ENCODE peak calls at places on chromosome 16, in six cellular contexts. Y is mesenchymal stem cell, B is neuronal stem cell, K is trophoblast cell, X is H9, G is H1. V is an unnamed sample.

GRCh38 chr16:47905771-47906170 is 250.0 kb downstream of the ABCC12 start:
- DNase-seq in Y (peak; percentile 38), B (no peak), K (peak; percentile 94), X (no peak), G (no peak), V (peak; percentile 63)

GRCh38 chr16:88884569-88885271 is 18.3 kb upstream of the PABPN1L start:
- DNase-seq in Y (no peak), B (no peak), K (no peak), X (no peak), G (no peak), V (no peak)

GRCh38 chr16:53952215-53953208 is 248.6 kb downstream of the FTO start:
- DNase-seq in Y (peak; percentile 66), B (no peak), K (peak; percentile 11), X (no peak), G (no peak), V (peak; percentile 52)

GRCh38 chr16:74249281-74249680 is 47.3 kb upstream of the PSMD7 start:
- DNase-seq in Y (no peak), B (no peak), K (no peak), X (no peak), G (no peak), V (no peak)

GRCh38 chr16:8878523-8878911 is 3.6 kb upstream of the LITAFD start:
- DNase-seq in Y (peak; percentile 95), B (no peak), K (peak; percentile 93), X (no peak), G (no peak), V (peak; percentile 86)

GRCh38 chr16:85245307-85246172 is 133.3 kb upstream of the CIBAR2 start:
- DNase-seq in Y (peak; percentile 87), B (peak; percentile 70), K (peak; percentile 59), X (peak; percentile 71), G (no peak), V (peak; percentile 79)

GRCh38 chr16:2174396-2175131 is 19.0 kb downstream of the TRAF7 start:
- DNase-seq in Y (no peak), B (no peak), K (peak; percentile 18), X (no peak), G (no peak), V (no peak)

GRCh38 chr16:59878999-59879398 is 1144.9 kb upstream of the GOT2 start:
- DNase-seq in Y (no peak), B (no peak), K (no peak), X (no peak), G (no peak), V (no peak)

GRCh38 chr16:89904606-89905510 is 13.8 kb upstream of the MC1R start:
- DNase-seq in Y (no peak), B (no peak), K (peak; percentile 97), X (no peak), G (no peak), V (no peak)

GRCh38 chr16:78288915-78289314 is 189.5 kb downstream of the WWOX start:
- DNase-seq in Y (no peak), B (no peak), K (no peak), X (no peak), G (no peak), V (no peak)
- H4K8ac ChIP-seq in Y (peak overlapping the region; percentile 40), B (no peak overlapping the region), K (no peak overlapping the region), X (no peak overlapping the region), G (no peak overlapping the region), V (no peak overlapping the region)

GRCh38 chr16:57703416-57704010 is 8.9 kb downstream of the DRC7 start:
- DNase-seq in Y (no peak), B (no peak), K (no peak), X (no peak), G (no peak), V (no peak)
- H4K91ac ChIP-seq in Y (no peak overlapping the region), B (no peak overlapping the region), K (no peak overlapping the region), X (no peak overlapping the region), G (no peak overlapping the region), V (no peak overlapping the region)

GRCh38 chr16:86653289-86654006 is 75.1 kb downstream of the FOXL1 start:
- DNase-seq in Y (peak; percentile 15), B (no peak), K (no peak), X (no peak), G (no peak), V (peak; percentile 16)
- H2AFZ ChIP-seq in Y (no peak overlapping the region), B (no peak overlapping the region), K (no peak overlapping the region), X (no peak overlapping the region), G (no peak overlapping the region), V (no peak overlapping the region)

DNA sequence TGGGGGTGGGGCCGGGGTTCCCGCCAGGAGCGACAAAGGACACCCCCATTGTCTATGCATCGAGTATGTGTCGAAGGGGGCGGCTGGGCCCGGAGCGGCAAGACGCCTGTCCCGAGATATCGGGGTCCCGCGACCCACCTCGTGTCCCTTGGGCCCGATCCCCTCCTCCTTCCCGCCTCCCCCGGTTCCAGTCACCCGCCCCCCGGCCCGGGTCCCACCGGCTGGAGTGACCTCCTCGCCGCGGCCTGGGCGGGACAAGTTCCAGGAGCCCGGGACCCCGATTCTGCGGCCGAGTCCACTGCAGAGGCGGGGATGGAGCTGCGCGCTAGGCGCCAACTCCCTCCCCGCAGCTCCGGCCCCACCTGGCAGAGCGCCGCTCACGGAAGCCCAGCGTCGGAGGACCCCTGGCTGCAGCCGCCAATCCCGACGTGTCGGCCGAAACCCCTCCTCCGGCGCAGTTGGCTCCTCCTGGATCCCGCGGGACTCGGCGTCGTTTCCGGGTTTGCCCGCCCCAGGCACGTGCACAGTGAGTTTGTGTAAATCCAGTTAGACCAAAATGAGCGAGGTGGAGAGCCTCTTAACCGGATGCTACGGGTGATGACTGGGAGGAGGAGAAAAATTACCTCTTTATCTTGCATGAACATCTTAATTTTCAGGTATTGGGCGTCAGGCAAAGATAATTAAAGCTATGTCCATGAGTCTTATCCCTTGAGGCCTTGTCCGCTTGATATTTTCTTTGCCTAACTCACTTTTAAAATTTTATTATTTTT is at the start of gene NMRAL1:
- DNase-seq in Y (peak; percentile 89), B (peak; percentile 59), K (peak; percentile 99), X (peak; percentile 96), G (peak; percentile 87), V (peak; percentile 80)
- H4K8ac ChIP-seq in Y (peak within 1 kb of the TSS; percentile 84), B (no peak within 1 kb of the TSS), K (peak within 1 kb of the TSS; percentile 80), X (no peak within 1 kb of the TSS), G (peak within 1 kb of the TSS; percentile 96), V (peak within 1 kb of the TSS; percentile 100)

DNA sequence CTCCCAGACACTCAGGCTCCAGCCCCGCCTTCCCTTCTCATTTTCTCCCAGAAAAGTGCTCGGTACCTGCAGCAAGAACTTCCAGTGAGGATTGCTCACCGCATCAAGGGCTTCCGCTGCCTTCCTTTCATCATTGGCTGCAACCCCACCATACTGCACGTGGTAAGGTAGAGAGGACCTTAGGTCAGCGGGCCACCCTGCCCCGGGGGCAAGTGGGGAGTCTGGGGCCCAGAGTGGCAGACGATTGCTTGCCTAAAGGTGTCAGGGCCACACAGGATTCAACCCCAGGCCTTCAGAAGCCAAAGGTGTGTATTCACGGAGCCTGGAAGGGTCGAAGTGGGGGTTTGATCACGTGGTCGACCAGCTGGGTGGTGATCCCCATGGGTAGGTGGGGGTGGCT is 1.4 kb downstream of the BCKDK start:
- DNase-seq in Y (no peak), B (no peak), K (no peak), X (no peak), G (no peak), V (no peak)
- H4K91ac ChIP-seq in Y (no peak overlapping the region), B (no peak overlapping the region), K (no peak overlapping the region), X (no peak overlapping the region), G (no peak overlapping the region), V (no peak overlapping the region)

DNA sequence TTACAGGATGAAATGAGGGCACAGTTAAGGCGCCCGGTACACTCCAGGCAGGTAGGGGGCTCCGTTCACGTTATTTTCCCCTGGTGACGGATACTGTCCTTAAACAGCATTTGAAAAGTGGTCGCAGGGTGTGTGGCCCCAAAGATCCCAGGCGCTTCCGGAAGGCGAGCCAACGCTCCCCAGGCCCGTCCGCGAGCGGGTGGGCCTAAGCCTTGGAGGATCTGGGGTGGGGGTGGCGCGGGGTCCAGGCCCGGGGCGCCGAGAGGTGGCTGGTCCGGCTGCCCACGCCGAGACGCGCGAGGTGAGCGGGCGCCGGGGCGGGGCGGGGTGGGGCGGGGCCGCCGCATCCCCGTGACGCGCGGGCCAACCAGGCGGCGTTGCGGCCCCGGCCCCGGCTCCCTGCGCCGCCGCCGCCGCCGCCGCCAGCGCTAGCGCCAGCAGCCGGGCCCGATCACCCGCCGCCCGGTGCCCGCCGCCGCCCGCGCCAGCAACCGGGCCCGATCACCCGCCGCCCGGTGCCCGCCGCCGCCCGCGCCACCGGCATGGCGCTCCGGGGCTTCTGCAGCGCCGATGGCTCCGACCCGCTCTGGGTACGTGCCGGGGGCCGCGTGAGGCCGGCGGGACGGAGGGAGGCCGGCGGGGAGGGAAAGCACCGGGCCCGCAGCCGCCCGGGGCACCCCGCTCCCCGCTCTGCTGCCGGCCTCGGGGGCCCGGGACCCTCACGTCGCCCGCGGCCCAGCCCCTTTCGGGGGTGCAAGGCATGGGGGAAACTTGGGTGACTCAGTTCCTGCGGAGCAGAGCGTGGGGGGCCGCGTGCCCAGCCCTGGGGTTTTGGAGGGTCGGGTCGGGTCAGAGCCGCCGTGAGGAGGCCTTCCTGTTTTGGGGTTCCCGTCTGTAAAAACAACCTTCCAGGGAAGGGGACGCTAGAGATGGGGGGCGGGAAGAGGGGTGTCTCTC is at the start of gene ABCC1:
- DNase-seq in Y (peak; percentile 41), B (peak; percentile 48), K (peak; percentile 59), X (peak; percentile 52), G (no peak), V (no peak)
- H2AFZ ChIP-seq in Y (peak within 1 kb of the TSS; percentile 74), B (peak within 1 kb of the TSS; percentile 97), K (peak within 1 kb of the TSS; percentile 91), X (no peak within 1 kb of the TSS), G (peak within 1 kb of the TSS; percentile 64), V (peak within 1 kb of the TSS; percentile 93)

V was measured in IMR-90.